ENCODE peak calls at places on chromosomes 1 and 21, in eight cellular contexts. One of them, this sample, is unnamed. For H3K9me3, the result is how much of the 10 kb centered on the place peaks cover.

GRCh38 chr1:197441990-197442389 is 173.9 kb downstream of the CRB1 start:
- DNase-seq in IMR-90: peak
- DNase-seq in left ventricle myocardium inferior: peak
- DNase-seq in SJSA1: no peak
- DNase-seq in psoas muscle: no peak
- DNase-seq in A549: no peak
- DNase-seq in lower lobe of right lung: no peak
- DNase-seq in thyroid gland: peak
- DNase-seq in this sample: no peak

GRCh38 chr1:2354511-2355407 is 36.6 kb downstream of the MORN1 start:
- DNase-seq in IMR-90: no peak
- DNase-seq in left ventricle myocardium inferior: no peak
- DNase-seq in SJSA1: no peak
- DNase-seq in psoas muscle: no peak
- DNase-seq in A549: no peak
- DNase-seq in lower lobe of right lung: peak
- DNase-seq in thyroid gland: no peak
- DNase-seq in this sample: no peak

GRCh38 chr1:162139398-162139685 is 69.9 kb downstream of the NOS1AP start:
- DNase-seq in IMR-90: no peak
- DNase-seq in left ventricle myocardium inferior: no peak
- DNase-seq in SJSA1: no peak
- DNase-seq in psoas muscle: no peak
- DNase-seq in A549: no peak
- DNase-seq in lower lobe of right lung: no peak
- DNase-seq in thyroid gland: no peak
- DNase-seq in this sample: no peak

GRCh38 chr1:62978056-62978455 is 194.1 kb downstream of the ATG4C start:
- DNase-seq in IMR-90: no peak
- DNase-seq in left ventricle myocardium inferior: no peak
- DNase-seq in SJSA1: no peak
- DNase-seq in psoas muscle: no peak
- DNase-seq in A549: no peak
- DNase-seq in lower lobe of right lung: no peak
- DNase-seq in thyroid gland: no peak
- DNase-seq in this sample: no peak

GRCh38 chr1:63915121-63915520 is 141.3 kb downstream of the ROR1 start:
- DNase-seq in IMR-90: peak
- DNase-seq in left ventricle myocardium inferior: no peak
- DNase-seq in SJSA1: peak
- DNase-seq in psoas muscle: no peak
- DNase-seq in A549: no peak
- DNase-seq in lower lobe of right lung: no peak
- DNase-seq in thyroid gland: no peak
- DNase-seq in this sample: no peak

GRCh38 chr1:36343651-36344394 is 20.4 kb upstream of the EVA1B start:
- DNase-seq in IMR-90: no peak
- DNase-seq in left ventricle myocardium inferior: no peak
- DNase-seq in SJSA1: no peak
- DNase-seq in psoas muscle: peak
- DNase-seq in A549: no peak
- DNase-seq in lower lobe of right lung: no peak
- DNase-seq in thyroid gland: no peak
- DNase-seq in this sample: no peak

GRCh38 chr1:178633068-178633467 is 92.0 kb upstream of the RALGPS2 start:
- DNase-seq in IMR-90: peak
- DNase-seq in left ventricle myocardium inferior: no peak
- DNase-seq in SJSA1: peak
- DNase-seq in psoas muscle: no peak
- DNase-seq in A549: peak
- DNase-seq in lower lobe of right lung: no peak
- DNase-seq in thyroid gland: no peak
- DNase-seq in this sample: no peak

GRCh38 chr1:119005870-119006405 is 17.8 kb upstream of the TBX15 start:
- DNase-seq in IMR-90: no peak
- DNase-seq in left ventricle myocardium inferior: no peak
- DNase-seq in SJSA1: no peak
- DNase-seq in psoas muscle: no peak
- DNase-seq in A549: no peak
- DNase-seq in lower lobe of right lung: no peak
- DNase-seq in thyroid gland: no peak
- DNase-seq in this sample: no peak

GRCh38 chr1:168360151-168360550 is 79.5 kb downstream of the TBX19 start:
- DNase-seq in IMR-90: no peak
- DNase-seq in left ventricle myocardium inferior: no peak
- DNase-seq in SJSA1: no peak
- DNase-seq in psoas muscle: no peak
- DNase-seq in A549: no peak
- DNase-seq in lower lobe of right lung: no peak
- DNase-seq in thyroid gland: no peak
- DNase-seq in this sample: no peak

GRCh38 chr1:169595764-169596711 is 9.8 kb upstream of the F5 start:
- DNase-seq in IMR-90: peak
- DNase-seq in left ventricle myocardium inferior: no peak
- DNase-seq in SJSA1: no peak
- DNase-seq in psoas muscle: no peak
- DNase-seq in A549: no peak
- DNase-seq in lower lobe of right lung: no peak
- DNase-seq in thyroid gland: no peak
- DNase-seq in this sample: no peak

GRCh38 chr1:90579212-90579802 is 137.8 kb downstream of the BARHL2 start:
- DNase-seq in IMR-90: peak
- DNase-seq in left ventricle myocardium inferior: no peak
- DNase-seq in SJSA1: peak
- DNase-seq in psoas muscle: no peak
- DNase-seq in A549: peak
- DNase-seq in lower lobe of right lung: no peak
- DNase-seq in thyroid gland: no peak
- DNase-seq in this sample: no peak

GRCh38 chr1:235075121-235075954 is 53.3 kb downstream of the TOMM20 start:
- DNase-seq in IMR-90: peak
- DNase-seq in left ventricle myocardium inferior: peak
- DNase-seq in SJSA1: peak
- DNase-seq in psoas muscle: peak
- DNase-seq in A549: peak
- DNase-seq in lower lobe of right lung: peak
- DNase-seq in thyroid gland: peak
- DNase-seq in this sample: peak

GRCh38 chr1:159803946-159804695 is 2.0 kb downstream of the FCRL6 start:
- DNase-seq in IMR-90: no peak
- DNase-seq in left ventricle myocardium inferior: no peak
- DNase-seq in SJSA1: no peak
- DNase-seq in psoas muscle: no peak
- DNase-seq in A549: no peak
- DNase-seq in lower lobe of right lung: no peak
- DNase-seq in thyroid gland: no peak
- DNase-seq in this sample: no peak

GRCh38 chr21:35940074-35940927 is 120.0 kb downstream of the SETD4 start:
- DNase-seq in IMR-90: peak
- DNase-seq in left ventricle myocardium inferior: no peak
- DNase-seq in SJSA1: peak
- DNase-seq in psoas muscle: peak
- DNase-seq in A549: peak
- DNase-seq in lower lobe of right lung: no peak
- DNase-seq in thyroid gland: peak
- DNase-seq in this sample: no peak

GRCh38 chr1:18480315-18481189 is at the start of gene KLHDC7A:
- DNase-seq in IMR-90: no peak
- DNase-seq in left ventricle myocardium inferior: no peak
- DNase-seq in SJSA1: no peak
- DNase-seq in psoas muscle: no peak
- DNase-seq in A549: peak
- DNase-seq in lower lobe of right lung: peak
- DNase-seq in thyroid gland: peak
- DNase-seq in this sample: no peak

GRCh38 chr1:73577206-73577605 is 620.8 kb downstream of the LRRIQ3 start:
- DNase-seq in IMR-90: no peak
- DNase-seq in left ventricle myocardium inferior: no peak
- DNase-seq in SJSA1: no peak
- DNase-seq in psoas muscle: no peak
- DNase-seq in A549: no peak
- DNase-seq in lower lobe of right lung: no peak
- DNase-seq in thyroid gland: peak
- DNase-seq in this sample: no peak

GRCh38 chr1:39407496-39407888 is 83.9 kb upstream of the BMP8A start:
- DNase-seq in IMR-90: no peak
- DNase-seq in left ventricle myocardium inferior: no peak
- DNase-seq in SJSA1: no peak
- DNase-seq in psoas muscle: no peak
- DNase-seq in A549: no peak
- DNase-seq in lower lobe of right lung: no peak
- DNase-seq in thyroid gland: peak
- DNase-seq in this sample: no peak

GRCh38 chr1:83554174-83554573 is 444.8 kb downstream of the TTLL7 start:
- DNase-seq in IMR-90: no peak
- DNase-seq in left ventricle myocardium inferior: peak
- DNase-seq in SJSA1: no peak
- DNase-seq in psoas muscle: no peak
- DNase-seq in A549: no peak
- DNase-seq in lower lobe of right lung: no peak
- DNase-seq in thyroid gland: no peak
- DNase-seq in this sample: no peak

GRCh38 chr1:181086926-181087325 is 1.6 kb upstream of the IER5 start:
- DNase-seq in IMR-90: peak
- DNase-seq in left ventricle myocardium inferior: no peak
- DNase-seq in SJSA1: peak
- DNase-seq in psoas muscle: no peak
- DNase-seq in A549: no peak
- DNase-seq in lower lobe of right lung: no peak
- DNase-seq in thyroid gland: no peak
- DNase-seq in this sample: no peak

GRCh38 chr21:26614251-26614650 is 41.2 kb upstream of the CYYR1 start:
- DNase-seq in IMR-90: no peak
- DNase-seq in left ventricle myocardium inferior: no peak
- DNase-seq in SJSA1: no peak
- DNase-seq in psoas muscle: no peak
- DNase-seq in A549: no peak
- DNase-seq in lower lobe of right lung: no peak
- DNase-seq in thyroid gland: no peak
- DNase-seq in this sample: no peak

GRCh38 chr1:172135076-172135672 is 285.3 kb upstream of the C1orf105 start:
- DNase-seq in IMR-90: no peak
- DNase-seq in left ventricle myocardium inferior: no peak
- DNase-seq in SJSA1: no peak
- DNase-seq in psoas muscle: no peak
- DNase-seq in A549: peak
- DNase-seq in lower lobe of right lung: no peak
- DNase-seq in thyroid gland: no peak
- DNase-seq in this sample: no peak

GRCh38 chr1:75673399-75673798 is 51.1 kb upstream of the ACADM start:
- DNase-seq in IMR-90: no peak
- DNase-seq in left ventricle myocardium inferior: no peak
- DNase-seq in SJSA1: no peak
- DNase-seq in psoas muscle: no peak
- DNase-seq in A549: no peak
- DNase-seq in lower lobe of right lung: no peak
- DNase-seq in thyroid gland: no peak
- DNase-seq in this sample: no peak

GRCh38 chr1:67705735-67706454 is 20.9 kb downstream of the GADD45A start:
- DNase-seq in IMR-90: no peak
- DNase-seq in left ventricle myocardium inferior: no peak
- DNase-seq in SJSA1: no peak
- DNase-seq in psoas muscle: no peak
- DNase-seq in A549: no peak
- DNase-seq in lower lobe of right lung: no peak
- DNase-seq in thyroid gland: peak
- DNase-seq in this sample: no peak

GRCh38 chr1:41823453-41823852 is 95.3 kb downstream of the HIVEP3 start:
- DNase-seq in IMR-90: no peak
- DNase-seq in left ventricle myocardium inferior: peak
- DNase-seq in SJSA1: peak
- DNase-seq in psoas muscle: no peak
- DNase-seq in A549: no peak
- DNase-seq in lower lobe of right lung: peak
- DNase-seq in thyroid gland: peak
- DNase-seq in this sample: no peak

GRCh38 chr1:214281902-214282695 is 1.1 kb downstream of the SMYD2 start:
- DNase-seq in IMR-90: peak
- DNase-seq in left ventricle myocardium inferior: no peak
- DNase-seq in SJSA1: no peak
- DNase-seq in psoas muscle: peak
- DNase-seq in A549: peak
- DNase-seq in lower lobe of right lung: peak
- DNase-seq in thyroid gland: peak
- DNase-seq in this sample: no peak

DNA sequence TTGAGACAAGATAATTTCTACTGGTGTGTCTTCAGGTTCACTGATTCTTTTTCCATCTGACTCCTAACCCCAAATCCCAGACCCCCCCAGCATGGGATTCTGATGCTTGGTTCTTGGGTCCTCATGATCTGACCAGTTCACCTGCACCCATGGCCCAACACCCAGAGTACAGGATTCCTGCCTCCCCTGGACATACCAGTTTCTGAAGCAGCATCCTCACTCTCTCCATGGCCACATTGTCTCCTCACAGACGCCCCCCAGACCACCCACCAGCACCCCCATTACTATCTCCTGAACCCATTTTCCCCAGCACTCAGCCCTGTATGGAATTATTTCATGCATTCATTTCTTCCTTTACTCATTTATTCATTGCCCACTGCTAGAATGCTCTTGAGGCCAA is 864 bp upstream of the KRTAP12-3 start:
- DNase-seq in IMR-90: no peak
- DNase-seq in left ventricle myocardium inferior: no peak
- DNase-seq in SJSA1: no peak
- DNase-seq in psoas muscle: no peak
- DNase-seq in A549: no peak
- DNase-seq in lower lobe of right lung: no peak
- DNase-seq in thyroid gland: no peak
- DNase-seq in this sample: no peak
- H3K9me3 ChIP-seq in IMR-90: under half
- H3K9me3 ChIP-seq in left ventricle myocardium inferior: under half
- H3K9me3 ChIP-seq in SJSA1: under half
- H3K9me3 ChIP-seq in psoas muscle: under half
- H3K9me3 ChIP-seq in A549: under half
- H3K9me3 ChIP-seq in lower lobe of right lung: under half
- H3K9me3 ChIP-seq in thyroid gland: under half
- H3K9me3 ChIP-seq in this sample: under half

GRCh38 chr1:248759644-248760043 is 4.1 kb upstream of the LYPD8 start:
- DNase-seq in IMR-90: no peak
- DNase-seq in left ventricle myocardium inferior: no peak
- DNase-seq in SJSA1: no peak
- DNase-seq in psoas muscle: no peak
- DNase-seq in A549: no peak
- DNase-seq in lower lobe of right lung: no peak
- DNase-seq in thyroid gland: no peak
- DNase-seq in this sample: no peak
- H3K9me3 ChIP-seq in IMR-90: under half
- H3K9me3 ChIP-seq in left ventricle myocardium inferior: under half
- H3K9me3 ChIP-seq in SJSA1: under half
- H3K9me3 ChIP-seq in psoas muscle: under half
- H3K9me3 ChIP-seq in A549: under half
- H3K9me3 ChIP-seq in lower lobe of right lung: under half
- H3K9me3 ChIP-seq in thyroid gland: under half
- H3K9me3 ChIP-seq in this sample: under half

GRCh38 chr21:45990741-45991605 is 9.4 kb downstream of the COL6A1 start:
- DNase-seq in IMR-90: no peak
- DNase-seq in left ventricle myocardium inferior: peak
- DNase-seq in SJSA1: no peak
- DNase-seq in psoas muscle: peak
- DNase-seq in A549: no peak
- DNase-seq in lower lobe of right lung: peak
- DNase-seq in thyroid gland: peak
- DNase-seq in this sample: peak
- H3K9me3 ChIP-seq in IMR-90: under half
- H3K9me3 ChIP-seq in left ventricle myocardium inferior: under half
- H3K9me3 ChIP-seq in SJSA1: under half
- H3K9me3 ChIP-seq in psoas muscle: under half
- H3K9me3 ChIP-seq in A549: under half
- H3K9me3 ChIP-seq in lower lobe of right lung: under half
- H3K9me3 ChIP-seq in thyroid gland: under half
- H3K9me3 ChIP-seq in this sample: under half

GRCh38 chr1:248697907-248698306 is 4.7 kb downstream of the OR14I1 start:
- DNase-seq in IMR-90: no peak
- DNase-seq in left ventricle myocardium inferior: no peak
- DNase-seq in SJSA1: no peak
- DNase-seq in psoas muscle: no peak
- DNase-seq in A549: no peak
- DNase-seq in lower lobe of right lung: no peak
- DNase-seq in thyroid gland: no peak
- DNase-seq in this sample: no peak
- H3K9me3 ChIP-seq in IMR-90: under half
- H3K9me3 ChIP-seq in left ventricle myocardium inferior: under half
- H3K9me3 ChIP-seq in SJSA1: under half
- H3K9me3 ChIP-seq in psoas muscle: under half
- H3K9me3 ChIP-seq in A549: under half
- H3K9me3 ChIP-seq in lower lobe of right lung: under half
- H3K9me3 ChIP-seq in thyroid gland: under half
- H3K9me3 ChIP-seq in this sample: under half